ENCODE peak calls at places on chromosomes 5 and 9, in five cellular contexts. K, F, C, U and E are unnamed samples.

GRCh38 chr5:112417931-112418358 is 1.1 kb downstream of the EPB41L4A start:
- DNase-seq in K (peak), F (peak), C (peak), U (no peak), E (peak)

GRCh38 chr5:43312699-43313034 is 545 bp downstream of the HMGCS1 start:
- DNase-seq in K (no peak), F (peak), C (no peak), U (no peak), E (no peak)

GRCh38 chr5:79464695-79465332 is 49.1 kb downstream of the HOMER1 start:
- DNase-seq in K (no peak), F (peak), C (no peak), U (no peak), E (no peak)

GRCh38 chr9:135174981-135175380 is 87.5 kb downstream of the OLFM1 start:
- DNase-seq in K (no peak), F (no peak), C (no peak), U (no peak), E (no peak)

GRCh38 chr5:160685219-160685618 is 166.8 kb downstream of the ATP10B start:
- DNase-seq in K (no peak), F (peak), C (no peak), U (no peak), E (no peak)

GRCh38 chr9:90127923-90128322 is 514.7 kb downstream of the DIRAS2 start:
- DNase-seq in K (peak), F (no peak), C (no peak), U (no peak), E (no peak)

GRCh38 chr9:34332370-34332964 is 3.1 kb downstream of the NUDT2 start:
- DNase-seq in K (no peak), F (peak), C (no peak), U (no peak), E (no peak)

GRCh38 chr5:58459860-58460726 is at the start of gene PLK2:
- DNase-seq in K (peak), F (peak), C (peak), U (peak), E (peak)

GRCh38 chr5:28743362-28743761 is 1705.0 kb upstream of the CDH9 start:
- DNase-seq in K (no peak), F (peak), C (no peak), U (no peak), E (no peak)

GRCh38 chr5:59275537-59276276 is 617.8 kb downstream of the PDE4D start:
- DNase-seq in K (peak), F (no peak), C (no peak), U (no peak), E (no peak)

GRCh38 chr5:57836921-57837320 is 354.3 kb upstream of the ACTBL2 start:
- DNase-seq in K (no peak), F (no peak), C (no peak), U (no peak), E (no peak)

GRCh38 chr5:29649321-29649720 is 1544.2 kb upstream of the CDH6 start:
- DNase-seq in K (no peak), F (no peak), C (no peak), U (no peak), E (no peak)

GRCh38 chr5:56422060-56422762 is 189.1 kb upstream of the ANKRD55 start:
- DNase-seq in K (no peak), F (no peak), C (no peak), U (no peak), E (no peak)

GRCh38 chr9:125593581-125593980 is 113.4 kb downstream of the MAPKAP1 start:
- DNase-seq in K (no peak), F (no peak), C (no peak), U (no peak), E (no peak)

GRCh38 chr9:64015136-64015535 is 1269.9 kb downstream of the FOXD4L5 start:
- DNase-seq in K (no peak), F (no peak), C (no peak), U (no peak), E (no peak)

GRCh38 chr5:178460598-178461425 is 129.4 kb downstream of the COL23A1 start:
- DNase-seq in K (peak), F (peak), C (no peak), U (no peak), E (peak)

GRCh38 chr9:123742009-123742767 is 187.7 kb downstream of the DENND1A start:
- DNase-seq in K (peak), F (no peak), C (no peak), U (no peak), E (no peak)

GRCh38 chr5:179779826-179780225 is 14.0 kb upstream of the LTC4S start:
- DNase-seq in K (no peak), F (no peak), C (no peak), U (no peak), E (no peak)

GRCh38 chr9:96031366-96031824 is 155.9 kb downstream of the ERCC6L2 start:
- DNase-seq in K (peak), F (no peak), C (no peak), U (no peak), E (no peak)

GRCh38 chr9:90018688-90019087 is 413.9 kb downstream of the GADD45G start:
- DNase-seq in K (no peak), F (no peak), C (no peak), U (no peak), E (no peak)

GRCh38 chr5:66757219-66757833 is 161.1 kb downstream of the MAST4 start:
- DNase-seq in K (no peak), F (peak), C (no peak), U (no peak), E (no peak)

GRCh38 chr9:124873664-124874063 is 11.7 kb downstream of the ARPC5L start:
- DNase-seq in K (no peak), F (no peak), C (peak), U (no peak), E (no peak)

GRCh38 chr9:114123031-114123977 is 24.2 kb upstream of the KIF12 start:
- DNase-seq in K (no peak), F (no peak), C (no peak), U (no peak), E (no peak)

GRCh38 chr5:43491325-43491724 is 7.7 kb upstream of the TMEM267 start:
- DNase-seq in K (no peak), F (no peak), C (no peak), U (no peak), E (no peak)

GRCh38 chr9:72897069-72897649 is 55.7 kb downstream of the ALDH1A1 start:
- DNase-seq in K (no peak), F (no peak), C (no peak), U (no peak), E (no peak)

GRCh38 chr5:148794275-148794674 is 32.1 kb upstream of the ADRB2 start:
- DNase-seq in K (no peak), F (no peak), C (no peak), U (no peak), E (no peak)

GRCh38 chr5:4520557-4520956 is 619.6 kb upstream of the ADAMTS16 start:
- DNase-seq in K (no peak), F (no peak), C (no peak), U (no peak), E (no peak)

GRCh38 chr9:110763568-110763967 is 95.0 kb downstream of the MUSK start:
- DNase-seq in K (no peak), F (no peak), C (no peak), U (no peak), E (no peak)

GRCh38 chr5:35694481-35694880 is 76.8 kb downstream of the SPEF2 start:
- DNase-seq in K (no peak), F (no peak), C (no peak), U (no peak), E (no peak)

GRCh38 chr9:132503116-132503515 is 79.3 kb upstream of the BARHL1 start:
- DNase-seq in K (no peak), F (no peak), C (no peak), U (no peak), E (no peak)

GRCh38 chr5:102801375-102801774 is 46.3 kb downstream of the PAM start:
- DNase-seq in K (no peak), F (no peak), C (no peak), U (no peak), E (no peak)

GRCh38 chr5:15592728-15593127 is 92.7 kb downstream of the FBXL7 start:
- DNase-seq in K (no peak), F (no peak), C (no peak), U (no peak), E (no peak)

GRCh38 chr9:14062449-14063187 is 251.3 kb downstream of the NFIB start:
- DNase-seq in K (no peak), F (no peak), C (no peak), U (no peak), E (no peak)

GRCh38 chr9:93680445-93681315 is 104.3 kb downstream of the PHF2 start:
- DNase-seq in K (peak), F (no peak), C (no peak), U (no peak), E (no peak)

GRCh38 chr9:128027166-128027539 is 40.0 kb downstream of the NAIF1 start:
- DNase-seq in K (no peak), F (no peak), C (no peak), U (no peak), E (no peak)

GRCh38 chr5:43601454-43602260 is 1.3 kb upstream of the NNT start:
- DNase-seq in K (no peak), F (peak), C (no peak), U (no peak), E (peak)

GRCh38 chr5:121273818-121274433 is 577.8 kb upstream of the FTMT start:
- DNase-seq in K (no peak), F (no peak), C (no peak), U (peak), E (no peak)

GRCh38 chr5:110925398-110925797 is 146.1 kb upstream of the TSLP start:
- DNase-seq in K (no peak), F (no peak), C (no peak), U (no peak), E (no peak)

GRCh38 chr5:134114886-134115805 is 665 bp downstream of the TCF7 start:
- DNase-seq in K (no peak), F (peak), C (peak), U (no peak), E (no peak)

DNA sequence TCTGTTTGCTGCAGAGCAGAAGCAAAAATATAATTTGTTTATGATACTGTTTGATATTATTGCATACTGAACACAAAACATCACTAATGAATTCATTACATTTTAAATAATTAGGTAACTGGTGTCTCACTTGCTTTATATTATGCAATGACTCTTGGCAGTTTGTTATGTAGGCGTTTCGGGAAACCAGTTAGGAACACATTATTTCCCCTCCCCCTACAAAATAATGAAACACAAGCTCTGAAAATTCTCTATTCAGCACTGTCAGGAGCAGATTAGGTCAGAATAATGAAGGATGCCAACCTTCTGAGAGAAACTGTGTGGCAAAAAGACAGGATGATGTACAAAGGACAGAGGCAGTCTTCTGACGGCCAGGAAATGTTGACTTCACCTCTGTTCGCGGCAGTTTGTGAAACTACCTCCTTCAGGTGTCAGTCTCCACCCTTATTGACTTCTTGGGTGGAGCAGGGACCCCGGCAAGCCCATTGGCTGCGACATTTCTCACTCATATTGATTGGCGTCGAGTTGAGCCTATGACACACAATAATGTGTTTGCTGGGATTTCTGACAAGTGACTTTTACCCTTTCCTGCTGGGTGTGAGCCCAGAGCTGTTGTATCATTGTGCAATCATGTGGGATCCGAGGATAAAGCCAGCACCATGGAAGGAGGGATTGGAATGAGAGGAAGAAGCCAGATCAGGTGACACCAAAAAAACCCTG is 34.0 kb downstream of the SH3PXD2B start:
- DNase-seq in K (peak), F (peak), C (peak), U (peak), E (peak)
- H3K4me3 ChIP-seq in K (no peak), F (peak), C (no peak), U (no peak), E (no peak)

DNA sequence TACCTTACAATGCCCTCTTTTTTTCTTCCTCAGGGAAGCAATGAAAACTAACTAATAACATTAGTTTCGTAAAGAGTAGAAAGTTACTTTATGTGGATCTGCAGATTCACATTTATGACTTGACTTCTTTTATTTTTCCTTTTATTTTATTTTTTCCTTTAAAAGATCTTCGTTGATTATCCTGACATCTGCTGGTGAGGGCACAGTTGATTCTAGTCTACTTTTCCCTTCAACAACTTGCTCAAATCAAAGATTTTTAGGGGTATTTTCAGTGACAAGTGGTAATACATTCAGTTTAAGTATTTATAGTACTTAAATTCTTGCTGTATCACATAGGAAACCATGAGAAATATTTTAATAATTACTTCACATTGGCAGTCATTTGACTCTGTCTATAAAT is 4.9 kb downstream of the EDIL3 start:
- DNase-seq in K (no peak), F (no peak), C (no peak), U (no peak), E (no peak)
- TF ChIP-seq CTCF in K (no peak), F (no peak), C (no peak), U (no peak), E (no peak)

GRCh38 chr5:634191-634590 is 22.1 kb downstream of the CEP72 start:
- DNase-seq in K (no peak), F (no peak), C (peak), U (no peak), E (no peak)
- H3K4me3 ChIP-seq in K (no peak), F (no peak), C (no peak), U (no peak), E (no peak)

GRCh38 chr5:55187370-55187769 is 14.4 kb upstream of the CDC20B start:
- DNase-seq in K (no peak), F (peak), C (no peak), U (no peak), E (no peak)
- TF ChIP-seq CTCF in K (no peak), F (peak), C (no peak), U (no peak), E (peak)

GRCh38 chr9:126719677-126720435 is 85.0 kb upstream of the ZBTB43 start:
- DNase-seq in K (peak), F (peak), C (peak), U (peak), E (peak)

GRCh38 chr9:126720661-126721530 is 83.9 kb upstream of the ZBTB43 start:
- DNase-seq in K (no peak), F (no peak), C (no peak), U (no peak), E (no peak)

GRCh38 chr9:126722922-126723806 is 81.7 kb upstream of the ZBTB43 start:
- DNase-seq in K (peak), F (peak), C (peak), U (peak), E (peak)

GRCh38 chr9:126722252-126722921 is 82.5 kb upstream of the ZBTB43 start:
- DNase-seq in K (peak), F (peak), C (peak), U (peak), E (peak)

DNA sequence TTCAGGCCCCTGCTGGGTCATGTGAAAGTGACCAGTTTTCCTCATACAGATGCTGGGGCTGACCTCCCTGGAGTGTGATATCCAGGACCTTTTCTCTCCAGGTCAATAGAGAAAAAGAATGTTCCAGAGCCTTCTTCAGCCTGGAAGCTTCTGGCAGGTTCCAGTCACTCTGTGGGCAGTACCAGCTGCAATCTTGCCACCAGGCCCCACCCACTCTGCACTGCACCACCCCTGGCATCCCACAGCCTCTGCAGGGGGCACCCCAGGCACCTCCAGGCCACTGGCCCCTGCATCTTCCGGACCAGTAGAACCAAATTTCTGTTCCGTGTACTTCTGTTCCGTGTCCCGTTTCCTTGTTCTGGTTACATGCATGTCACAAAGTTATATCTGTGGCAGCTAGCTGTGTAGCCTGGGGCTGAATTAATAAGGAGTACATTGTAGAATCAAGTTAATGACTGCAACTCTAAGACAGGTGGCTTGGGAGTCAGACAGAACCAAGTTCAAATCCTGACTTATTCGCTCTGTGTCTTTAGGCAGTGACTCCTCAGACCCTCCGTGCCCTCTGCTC is 83.2 kb upstream of the ZBTB43 start:
- DNase-seq in K (no peak), F (no peak), C (peak), U (no peak), E (no peak)
- H3K4me3 ChIP-seq in K (peak), F (no peak), C (no peak), U (no peak), E (peak)

DNA sequence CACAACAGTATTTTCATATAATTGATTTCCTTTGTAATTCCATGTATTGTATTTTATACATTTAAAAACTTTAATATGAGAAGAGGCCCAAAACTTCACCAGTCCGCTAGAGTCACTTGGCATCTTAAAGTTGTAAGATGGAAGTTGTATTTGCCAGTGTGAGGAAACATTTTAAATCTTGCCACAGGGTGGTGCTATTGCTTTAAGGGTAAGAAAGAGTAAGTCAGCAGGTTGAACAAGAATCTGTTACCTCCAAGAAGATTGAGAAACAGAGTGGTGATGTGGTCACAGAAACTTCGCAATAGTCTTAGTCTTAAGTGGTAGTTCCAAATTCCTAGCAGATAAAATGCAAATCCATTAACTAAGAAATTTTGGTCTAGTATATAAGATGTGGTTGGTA is 39.8 kb upstream of the RANBP6 start:
- DNase-seq in K (no peak), F (peak), C (no peak), U (peak), E (peak)
- TF ChIP-seq CTCF in K (peak), F (peak), C (no peak), U (peak), E (peak)